ENCODE peak calls at places on chromosomes 11 and 22, in six cellular contexts. One of them, this sample, is unnamed.

GRCh38 chr11:95912902-95913560 is 10.9 kb downstream of the MTMR2 start:
- DNase-seq in HepG2: no peak
- DNase-seq in H1: no peak
- DNase-seq in K562: no peak
- DNase-seq in SK-N-SH: no peak
- DNase-seq in GM12878: no peak
- DNase-seq in this sample: no peak

GRCh38 chr22:38601221-38601764 is 31.3 kb upstream of the DMC1 start:
- DNase-seq in HepG2: no peak
- DNase-seq in H1: no peak
- DNase-seq in K562: no peak
- DNase-seq in SK-N-SH: no peak
- DNase-seq in GM12878: no peak
- DNase-seq in this sample: no peak

GRCh38 chr11:94567181-94567670 is at the start of gene PIWIL4:
- DNase-seq in HepG2: no peak
- DNase-seq in H1: no peak
- DNase-seq in K562: peak; percentile 78
- DNase-seq in SK-N-SH: no peak
- DNase-seq in GM12878: no peak
- DNase-seq in this sample: no peak

GRCh38 chr11:75465701-75466531 is 32.9 kb upstream of the KLHL35 start:
- DNase-seq in HepG2: no peak
- DNase-seq in H1: no peak
- DNase-seq in K562: no peak
- DNase-seq in SK-N-SH: no peak
- DNase-seq in GM12878: no peak
- DNase-seq in this sample: no peak

GRCh38 chr11:66768088-66768521 is 39.1 kb upstream of the SPTBN2 start:
- DNase-seq in HepG2: peak; percentile 56
- DNase-seq in H1: no peak
- DNase-seq in K562: no peak
- DNase-seq in SK-N-SH: no peak
- DNase-seq in GM12878: no peak
- DNase-seq in this sample: peak; percentile 51

GRCh38 chr22:30031764-30032468 is 48.3 kb upstream of the HORMAD2 start:
- DNase-seq in HepG2: no peak
- DNase-seq in H1: no peak
- DNase-seq in K562: no peak
- DNase-seq in SK-N-SH: no peak
- DNase-seq in GM12878: no peak
- DNase-seq in this sample: no peak

GRCh38 chr11:44057340-44057739 is 8.7 kb upstream of the ACCS start:
- DNase-seq in HepG2: no peak
- DNase-seq in H1: no peak
- DNase-seq in K562: no peak
- DNase-seq in SK-N-SH: no peak
- DNase-seq in GM12878: no peak
- DNase-seq in this sample: no peak

GRCh38 chr11:6251990-6252473 is 7.6 kb upstream of the CCKBR start:
- DNase-seq in HepG2: no peak
- DNase-seq in H1: no peak
- DNase-seq in K562: peak; percentile 53
- DNase-seq in SK-N-SH: no peak
- DNase-seq in GM12878: no peak
- DNase-seq in this sample: no peak

GRCh38 chr11:133964946-133965632 is 8.3 kb upstream of the IGSF9B start:
- DNase-seq in HepG2: no peak
- DNase-seq in H1: no peak
- DNase-seq in K562: no peak
- DNase-seq in SK-N-SH: no peak
- DNase-seq in GM12878: no peak
- DNase-seq in this sample: peak; percentile 50

GRCh38 chr11:74092425-74092824 is 78.4 kb downstream of the C2CD3 start:
- DNase-seq in HepG2: no peak
- DNase-seq in H1: no peak
- DNase-seq in K562: peak; percentile 62
- DNase-seq in SK-N-SH: no peak
- DNase-seq in GM12878: no peak
- DNase-seq in this sample: no peak

GRCh38 chr11:119805663-119806062 is 76.7 kb upstream of the NECTIN1 start:
- DNase-seq in HepG2: no peak
- DNase-seq in H1: no peak
- DNase-seq in K562: no peak
- DNase-seq in SK-N-SH: no peak
- DNase-seq in GM12878: no peak
- DNase-seq in this sample: no peak

GRCh38 chr11:9672288-9672916 is 8.5 kb downstream of the SWAP70 start:
- DNase-seq in HepG2: no peak
- DNase-seq in H1: no peak
- DNase-seq in K562: no peak
- DNase-seq in SK-N-SH: no peak
- DNase-seq in GM12878: no peak
- DNase-seq in this sample: no peak

GRCh38 chr22:28369849-28370248 is 309.8 kb downstream of the TTC28 start:
- DNase-seq in HepG2: no peak
- DNase-seq in H1: no peak
- DNase-seq in K562: peak; percentile 64
- DNase-seq in SK-N-SH: no peak
- DNase-seq in GM12878: no peak
- DNase-seq in this sample: no peak

GRCh38 chr22:43835166-43835565 is 23.1 kb upstream of the EFCAB6 start:
- DNase-seq in HepG2: no peak
- DNase-seq in H1: no peak
- DNase-seq in K562: no peak
- DNase-seq in SK-N-SH: no peak
- DNase-seq in GM12878: no peak
- DNase-seq in this sample: no peak

GRCh38 chr22:30602049-30602448 is 4.9 kb upstream of the TCN2 start:
- DNase-seq in HepG2: peak; percentile 47
- DNase-seq in H1: no peak
- DNase-seq in K562: peak; percentile 45
- DNase-seq in SK-N-SH: no peak
- DNase-seq in GM12878: no peak
- DNase-seq in this sample: peak; percentile 62

GRCh38 chr22:50206599-50206998 is 5.8 kb downstream of the SELENOO start:
- DNase-seq in HepG2: peak; percentile 35
- DNase-seq in H1: peak; percentile 76
- DNase-seq in K562: peak; percentile 38
- DNase-seq in SK-N-SH: peak; percentile 87
- DNase-seq in GM12878: no peak
- DNase-seq in this sample: no peak

GRCh38 chr11:47259178-47259977 is 1.6 kb downstream of the NR1H3 start:
- DNase-seq in HepG2: peak; percentile 46
- DNase-seq in H1: peak; percentile 85
- DNase-seq in K562: peak; percentile 68
- DNase-seq in SK-N-SH: peak; percentile 74
- DNase-seq in GM12878: no peak
- DNase-seq in this sample: peak; percentile 75

GRCh38 chr11:111635706-111636045 is 33.4 kb downstream of the SIK2 start:
- DNase-seq in HepG2: no peak
- DNase-seq in H1: no peak
- DNase-seq in K562: peak; percentile 36
- DNase-seq in SK-N-SH: peak; percentile 38
- DNase-seq in GM12878: no peak
- DNase-seq in this sample: no peak

GRCh38 chr22:20885017-20885556 is 26.3 kb downstream of the SNAP29 start:
- DNase-seq in HepG2: no peak
- DNase-seq in H1: no peak
- DNase-seq in K562: no peak
- DNase-seq in SK-N-SH: peak; percentile 28
- DNase-seq in GM12878: no peak
- DNase-seq in this sample: no peak

GRCh38 chr11:19187101-19187500 is 14.7 kb downstream of the CSRP3 start:
- DNase-seq in HepG2: no peak
- DNase-seq in H1: no peak
- DNase-seq in K562: no peak
- DNase-seq in SK-N-SH: no peak
- DNase-seq in GM12878: no peak
- DNase-seq in this sample: no peak

GRCh38 chr22:43592470-43592869 is 180.7 kb downstream of the MPPED1 start:
- DNase-seq in HepG2: no peak
- DNase-seq in H1: peak; percentile 63
- DNase-seq in K562: peak; percentile 17
- DNase-seq in SK-N-SH: no peak
- DNase-seq in GM12878: no peak
- DNase-seq in this sample: peak; percentile 1

DNA sequence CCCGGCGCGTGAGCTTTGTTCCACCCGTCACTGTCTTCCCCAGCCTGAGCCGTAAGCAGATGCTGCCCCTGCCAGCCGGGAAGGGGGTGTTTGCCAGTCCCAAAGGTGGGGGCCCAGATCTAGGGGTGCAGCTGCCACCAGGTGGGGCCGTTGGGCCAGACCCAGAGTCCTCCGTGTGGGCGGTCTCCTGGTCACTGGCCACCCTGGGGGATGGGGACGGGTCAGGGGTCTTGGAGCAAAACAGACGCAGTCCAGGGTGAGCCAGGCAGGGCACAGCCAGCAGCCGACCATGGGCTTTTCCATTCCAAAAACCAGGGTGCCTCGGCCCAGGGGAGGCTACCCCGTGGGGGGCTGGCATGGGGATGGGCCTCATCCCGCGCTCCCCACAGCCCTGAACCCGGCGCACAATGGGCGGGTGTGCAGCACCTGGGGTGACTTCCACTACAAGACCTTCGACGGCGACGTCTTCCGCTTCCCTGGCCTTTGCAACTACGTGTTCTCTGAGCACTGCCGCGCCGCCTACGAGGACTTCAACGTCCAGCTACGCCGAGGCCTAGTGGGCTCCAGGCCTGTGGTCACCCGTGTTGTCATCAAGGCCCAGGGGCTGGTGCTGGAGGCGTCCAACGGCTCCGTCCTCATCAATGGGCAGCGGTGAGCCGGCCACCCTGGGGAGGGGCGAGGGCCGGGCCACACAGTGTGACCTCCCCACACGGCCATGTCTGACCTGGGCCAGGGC is 3.5 kb downstream of the MUC5B start:
- DNase-seq in HepG2: no peak
- DNase-seq in H1: peak; percentile 62
- DNase-seq in K562: no peak
- DNase-seq in SK-N-SH: peak; percentile 55
- DNase-seq in GM12878: no peak
- DNase-seq in this sample: no peak
- TF ChIP-seq MAX in HepG2: no peak
- TF ChIP-seq MAX in H1: no peak
- TF ChIP-seq MAX in K562: no peak
- TF ChIP-seq MAX in SK-N-SH: no peak
- TF ChIP-seq MAX in GM12878: no peak
- TF ChIP-seq MAX in this sample: no peak

GRCh38 chr11:36451681-36452080 is 58.4 kb downstream of the TRAF6 start:
- DNase-seq in HepG2: no peak
- DNase-seq in H1: no peak
- DNase-seq in K562: no peak
- DNase-seq in SK-N-SH: no peak
- DNase-seq in GM12878: no peak
- DNase-seq in this sample: no peak

GRCh38 chr11:36447947-36448346 is 62.1 kb downstream of the TRAF6 start:
- DNase-seq in HepG2: no peak
- DNase-seq in H1: no peak
- DNase-seq in K562: no peak
- DNase-seq in SK-N-SH: no peak
- DNase-seq in GM12878: no peak
- DNase-seq in this sample: no peak

GRCh38 chr11:36450391-36450714 is 59.7 kb downstream of the TRAF6 start:
- DNase-seq in HepG2: no peak
- DNase-seq in H1: no peak
- DNase-seq in K562: no peak
- DNase-seq in SK-N-SH: no peak
- DNase-seq in GM12878: no peak
- DNase-seq in this sample: no peak

GRCh38 chr11:36451045-36451444 is 59.0 kb downstream of the TRAF6 start:
- DNase-seq in HepG2: no peak
- DNase-seq in H1: no peak
- DNase-seq in K562: no peak
- DNase-seq in SK-N-SH: no peak
- DNase-seq in GM12878: no peak
- DNase-seq in this sample: no peak

GRCh38 chr11:36449566-36450390 is 60.3 kb downstream of the TRAF6 start:
- DNase-seq in HepG2: no peak
- DNase-seq in H1: no peak
- DNase-seq in K562: no peak
- DNase-seq in SK-N-SH: no peak
- DNase-seq in GM12878: no peak
- DNase-seq in this sample: no peak
- H3K4me3 ChIP-seq in HepG2: peak overlapping the region; percentile 13
- H3K4me3 ChIP-seq in H1: no peak overlapping the region
- H3K4me3 ChIP-seq in K562: no peak overlapping the region
- H3K4me3 ChIP-seq in SK-N-SH: no peak overlapping the region
- H3K4me3 ChIP-seq in GM12878: no peak overlapping the region
- H3K4me3 ChIP-seq in this sample: no peak overlapping the region

GRCh38 chr11:61728066-61728939 is 24.1 kb upstream of the MYRF start:
- DNase-seq in HepG2: no peak
- DNase-seq in H1: no peak
- DNase-seq in K562: no peak
- DNase-seq in SK-N-SH: no peak
- DNase-seq in GM12878: no peak
- DNase-seq in this sample: no peak
- TF ChIP-seq USF2 in HepG2: no peak
- TF ChIP-seq USF2 in H1: no peak
- TF ChIP-seq USF2 in K562: no peak
- TF ChIP-seq USF2 in SK-N-SH: no peak
- TF ChIP-seq USF2 in GM12878: no peak
- TF ChIP-seq USF2 in this sample: no peak

GRCh38 chr11:3905080-3905953 is 49.9 kb downstream of the STIM1 start:
- DNase-seq in HepG2: peak; percentile 98
- DNase-seq in H1: no peak
- DNase-seq in K562: peak; percentile 51
- DNase-seq in SK-N-SH: no peak
- DNase-seq in GM12878: no peak
- DNase-seq in this sample: peak; percentile 76
- TF ChIP-seq MAX in HepG2: peak; percentile 39
- TF ChIP-seq MAX in H1: no peak
- TF ChIP-seq MAX in K562: no peak
- TF ChIP-seq MAX in SK-N-SH: no peak
- TF ChIP-seq MAX in GM12878: no peak
- TF ChIP-seq MAX in this sample: peak; percentile 39

DNA sequence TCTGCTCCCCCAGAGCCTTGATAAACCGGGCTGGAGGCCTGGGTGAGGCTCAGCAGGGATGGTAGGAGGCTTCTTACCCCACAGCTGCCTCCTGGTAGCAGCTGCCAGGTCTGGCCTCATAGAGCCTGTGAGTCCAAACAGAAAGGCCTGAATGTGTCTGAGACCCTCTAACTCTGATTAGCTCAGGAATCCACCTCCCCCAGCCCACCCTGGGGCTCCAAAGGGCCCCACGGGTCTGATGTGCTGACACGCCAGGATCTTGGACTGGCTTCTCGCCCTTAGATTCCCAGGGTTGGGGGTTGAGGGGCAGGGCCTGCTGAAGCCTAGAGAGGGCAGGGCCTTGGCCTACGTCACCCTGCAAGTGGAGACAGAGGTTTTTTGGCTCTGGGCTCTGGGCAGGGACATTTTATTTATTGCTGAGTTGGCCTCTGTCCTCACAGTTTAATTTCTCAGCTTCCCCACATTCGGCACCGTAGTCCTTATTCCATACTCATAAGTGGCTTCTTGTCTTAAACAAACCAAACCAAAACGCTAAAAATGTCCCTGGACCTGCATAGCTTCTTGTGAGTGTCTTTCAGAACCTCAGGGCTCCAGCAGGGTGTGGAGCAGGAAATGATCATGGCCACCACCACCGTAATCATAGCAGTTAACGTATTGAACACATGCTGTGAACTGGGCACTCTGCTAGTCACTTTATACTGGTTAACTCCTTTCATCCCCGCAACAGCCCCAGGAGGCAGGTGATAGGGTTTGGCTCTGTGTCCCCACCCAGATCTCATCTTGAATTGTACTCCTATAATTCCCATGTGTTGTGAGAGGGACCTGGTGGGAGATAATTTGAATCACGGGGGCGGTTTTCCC is 25.1 kb downstream of the KIAA1671 start:
- DNase-seq in HepG2: no peak
- DNase-seq in H1: peak; percentile 57
- DNase-seq in K562: no peak
- DNase-seq in SK-N-SH: no peak
- DNase-seq in GM12878: no peak
- DNase-seq in this sample: no peak
- H3K4me3 ChIP-seq in HepG2: no peak overlapping the region
- H3K4me3 ChIP-seq in H1: no peak overlapping the region
- H3K4me3 ChIP-seq in K562: no peak overlapping the region
- H3K4me3 ChIP-seq in SK-N-SH: no peak overlapping the region
- H3K4me3 ChIP-seq in GM12878: no peak overlapping the region
- H3K4me3 ChIP-seq in this sample: no peak overlapping the region